ENCODE peak calls at places on chromosome 1, in seven cellular contexts. One of them, this sample, is unnamed. For H3K4me1, the result is how much of the 10 kb centered on the place peaks cover.

GRCh38 chr1:53094533-53094919 is 32.5 kb downstream of the PODN start:
- DNase-seq in CD4-positive, CD25-positive, alpha-beta regulatory T cell: no peak
- DNase-seq in neural progenitor cell: no peak
- DNase-seq in iPS DF 6.9: no peak
- DNase-seq in fibroblast of lung: no peak
- DNase-seq in astrocyte: no peak
- DNase-seq in cardiac muscle cell: no peak
- DNase-seq in this sample: no peak

GRCh38 chr1:57796609-57797008 is 372.7 kb upstream of the DAB1 start:
- DNase-seq in CD4-positive, CD25-positive, alpha-beta regulatory T cell: no peak
- DNase-seq in neural progenitor cell: no peak
- DNase-seq in iPS DF 6.9: no peak
- DNase-seq in fibroblast of lung: peak
- DNase-seq in astrocyte: peak
- DNase-seq in cardiac muscle cell: no peak
- DNase-seq in this sample: no peak

GRCh38 chr1:10428956-10429355 is 1.3 kb upstream of the CENPS start:
- DNase-seq in CD4-positive, CD25-positive, alpha-beta regulatory T cell: no peak
- DNase-seq in neural progenitor cell: no peak
- DNase-seq in iPS DF 6.9: no peak
- DNase-seq in fibroblast of lung: no peak
- DNase-seq in astrocyte: no peak
- DNase-seq in cardiac muscle cell: no peak
- DNase-seq in this sample: no peak

GRCh38 chr1:4467241-4467640 is 187.2 kb upstream of the AJAP1 start:
- DNase-seq in CD4-positive, CD25-positive, alpha-beta regulatory T cell: no peak
- DNase-seq in neural progenitor cell: no peak
- DNase-seq in iPS DF 6.9: no peak
- DNase-seq in fibroblast of lung: no peak
- DNase-seq in astrocyte: no peak
- DNase-seq in cardiac muscle cell: no peak
- DNase-seq in this sample: no peak

GRCh38 chr1:167463055-167463454 is 55.3 kb downstream of the CD247 start:
- DNase-seq in CD4-positive, CD25-positive, alpha-beta regulatory T cell: no peak
- DNase-seq in neural progenitor cell: peak
- DNase-seq in iPS DF 6.9: no peak
- DNase-seq in fibroblast of lung: no peak
- DNase-seq in astrocyte: no peak
- DNase-seq in cardiac muscle cell: no peak
- DNase-seq in this sample: no peak

GRCh38 chr1:58524353-58524945 is 22.1 kb downstream of the OMA1 start:
- DNase-seq in CD4-positive, CD25-positive, alpha-beta regulatory T cell: no peak
- DNase-seq in neural progenitor cell: no peak
- DNase-seq in iPS DF 6.9: no peak
- DNase-seq in fibroblast of lung: peak
- DNase-seq in astrocyte: no peak
- DNase-seq in cardiac muscle cell: no peak
- DNase-seq in this sample: no peak

GRCh38 chr1:246631426-246631825 is 65.2 kb downstream of the CNST start:
- DNase-seq in CD4-positive, CD25-positive, alpha-beta regulatory T cell: no peak
- DNase-seq in neural progenitor cell: no peak
- DNase-seq in iPS DF 6.9: no peak
- DNase-seq in fibroblast of lung: peak
- DNase-seq in astrocyte: peak
- DNase-seq in cardiac muscle cell: no peak
- DNase-seq in this sample: no peak

GRCh38 chr1:4003846-4004505 is 103.9 kb upstream of the C1orf174 start:
- DNase-seq in CD4-positive, CD25-positive, alpha-beta regulatory T cell: no peak
- DNase-seq in neural progenitor cell: no peak
- DNase-seq in iPS DF 6.9: no peak
- DNase-seq in fibroblast of lung: no peak
- DNase-seq in astrocyte: no peak
- DNase-seq in cardiac muscle cell: no peak
- DNase-seq in this sample: no peak

GRCh38 chr1:60637651-60638050 is 444.7 kb upstream of the NFIA start:
- DNase-seq in CD4-positive, CD25-positive, alpha-beta regulatory T cell: no peak
- DNase-seq in neural progenitor cell: no peak
- DNase-seq in iPS DF 6.9: no peak
- DNase-seq in fibroblast of lung: no peak
- DNase-seq in astrocyte: no peak
- DNase-seq in cardiac muscle cell: no peak
- DNase-seq in this sample: no peak

GRCh38 chr1:186950547-186950946 is 121.8 kb downstream of the PLA2G4A start:
- DNase-seq in CD4-positive, CD25-positive, alpha-beta regulatory T cell: no peak
- DNase-seq in neural progenitor cell: no peak
- DNase-seq in iPS DF 6.9: no peak
- DNase-seq in fibroblast of lung: no peak
- DNase-seq in astrocyte: peak
- DNase-seq in cardiac muscle cell: no peak
- DNase-seq in this sample: no peak

GRCh38 chr1:56509713-56510641 is 69.4 kb downstream of the PLPP3 start:
- DNase-seq in CD4-positive, CD25-positive, alpha-beta regulatory T cell: no peak
- DNase-seq in neural progenitor cell: peak
- DNase-seq in iPS DF 6.9: no peak
- DNase-seq in fibroblast of lung: no peak
- DNase-seq in astrocyte: no peak
- DNase-seq in cardiac muscle cell: peak
- DNase-seq in this sample: peak

GRCh38 chr1:6097824-6098223 is 52.1 kb downstream of the KCNAB2 start:
- DNase-seq in CD4-positive, CD25-positive, alpha-beta regulatory T cell: no peak
- DNase-seq in neural progenitor cell: no peak
- DNase-seq in iPS DF 6.9: no peak
- DNase-seq in fibroblast of lung: no peak
- DNase-seq in astrocyte: no peak
- DNase-seq in cardiac muscle cell: no peak
- DNase-seq in this sample: no peak

GRCh38 chr1:29084196-29084521 is 39.5 kb downstream of the TMEM200B start:
- DNase-seq in CD4-positive, CD25-positive, alpha-beta regulatory T cell: no peak
- DNase-seq in neural progenitor cell: no peak
- DNase-seq in iPS DF 6.9: no peak
- DNase-seq in fibroblast of lung: no peak
- DNase-seq in astrocyte: no peak
- DNase-seq in cardiac muscle cell: no peak
- DNase-seq in this sample: no peak

DNA sequence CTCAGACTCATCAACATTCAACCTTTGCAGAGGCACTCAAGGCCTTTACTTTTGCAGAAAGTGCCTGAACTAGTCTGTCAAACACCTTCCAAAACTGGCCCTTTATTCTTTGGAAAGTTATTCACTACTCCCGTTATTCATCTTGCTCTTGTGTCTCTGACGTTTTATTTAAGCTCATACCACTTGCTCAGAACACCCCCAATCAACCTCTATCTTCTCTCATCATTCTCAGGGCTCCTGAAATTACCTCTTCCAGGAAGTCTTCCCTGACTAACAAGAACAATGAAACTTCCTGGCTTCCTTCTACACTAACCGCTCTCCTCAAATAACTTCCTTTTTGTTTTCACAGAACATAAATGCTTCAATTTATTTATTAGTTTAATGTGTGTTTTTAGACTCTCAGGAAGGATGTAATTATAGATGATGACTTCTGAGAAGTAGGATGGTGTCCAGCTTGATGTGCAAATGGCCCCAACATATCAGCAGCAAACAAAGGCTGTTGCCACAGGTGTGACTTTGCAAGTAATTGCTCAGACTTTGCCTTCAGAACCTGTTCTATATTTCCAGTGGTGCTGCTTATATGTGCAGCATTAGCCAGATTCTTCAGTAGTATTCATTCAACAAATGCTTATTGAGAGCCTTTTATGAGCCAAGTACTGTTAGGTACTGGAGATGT is 22.8 kb upstream of the BATF3 start:
- DNase-seq in CD4-positive, CD25-positive, alpha-beta regulatory T cell: no peak
- DNase-seq in neural progenitor cell: no peak
- DNase-seq in iPS DF 6.9: no peak
- DNase-seq in fibroblast of lung: no peak
- DNase-seq in astrocyte: no peak
- DNase-seq in cardiac muscle cell: no peak
- DNase-seq in this sample: no peak
- H3K27ac ChIP-seq in CD4-positive, CD25-positive, alpha-beta regulatory T cell: no peak
- H3K27ac ChIP-seq in neural progenitor cell: no peak
- H3K27ac ChIP-seq in iPS DF 6.9: no peak
- H3K27ac ChIP-seq in fibroblast of lung: no peak
- H3K27ac ChIP-seq in astrocyte: no peak
- H3K27ac ChIP-seq in cardiac muscle cell: no peak
- H3K27ac ChIP-seq in this sample: no peak

DNA sequence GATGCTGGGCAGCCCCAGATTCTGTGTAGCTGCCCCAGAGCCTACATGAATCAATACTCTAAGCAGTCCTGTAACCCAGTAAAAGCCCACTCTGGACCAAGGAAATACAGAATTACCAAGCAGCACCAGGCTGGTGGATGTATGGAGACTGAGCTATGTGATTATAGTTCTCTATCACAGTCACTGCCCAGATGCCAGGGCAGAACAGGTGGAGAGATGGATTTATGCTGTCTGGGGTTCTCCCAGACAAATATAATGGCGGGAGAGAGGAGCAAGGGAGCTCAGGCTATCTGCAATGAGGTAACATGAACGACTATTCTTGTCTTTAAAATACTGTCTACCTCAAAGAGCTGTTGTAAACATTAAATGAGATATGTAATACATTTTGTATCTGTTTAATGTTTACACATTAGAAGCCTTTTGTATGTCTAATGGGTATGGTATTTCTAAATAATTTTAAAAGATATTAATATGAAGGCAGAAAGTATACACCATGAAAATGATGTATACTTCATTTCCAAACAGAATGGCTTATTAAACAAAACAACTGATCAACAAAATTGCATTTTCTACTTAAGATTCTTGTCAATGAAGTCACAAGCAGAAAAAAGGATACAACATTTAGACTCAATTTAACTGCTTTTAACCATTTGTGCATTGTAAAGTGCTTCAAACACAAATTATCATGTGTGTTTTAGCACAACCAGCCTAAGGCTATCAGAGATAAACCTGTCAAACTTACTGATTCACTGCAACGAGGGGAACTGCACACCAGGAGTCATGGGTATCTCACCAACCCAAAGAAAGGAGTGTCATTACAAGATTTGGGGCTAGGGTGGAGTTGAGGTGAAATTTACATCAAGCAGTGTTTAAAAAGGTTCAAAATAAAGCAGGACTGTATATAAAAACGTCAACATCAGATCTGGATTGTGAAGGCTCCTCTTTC is 3.0 kb downstream of the SDE2 start:
- DNase-seq in CD4-positive, CD25-positive, alpha-beta regulatory T cell: no peak
- DNase-seq in neural progenitor cell: no peak
- DNase-seq in iPS DF 6.9: no peak
- DNase-seq in fibroblast of lung: no peak
- DNase-seq in astrocyte: no peak
- DNase-seq in cardiac muscle cell: no peak
- DNase-seq in this sample: no peak
- H3K4me3 ChIP-seq in CD4-positive, CD25-positive, alpha-beta regulatory T cell: peak
- H3K4me3 ChIP-seq in neural progenitor cell: no peak
- H3K4me3 ChIP-seq in iPS DF 6.9: no peak
- H3K4me3 ChIP-seq in fibroblast of lung: no peak
- H3K4me3 ChIP-seq in astrocyte: peak
- H3K4me3 ChIP-seq in cardiac muscle cell: no peak
- H3K4me3 ChIP-seq in this sample: no peak

GRCh38 chr1:164718821-164719220 is 159.8 kb downstream of the PBX1 start:
- DNase-seq in CD4-positive, CD25-positive, alpha-beta regulatory T cell: no peak
- DNase-seq in neural progenitor cell: no peak
- DNase-seq in iPS DF 6.9: no peak
- DNase-seq in fibroblast of lung: peak
- DNase-seq in astrocyte: peak
- DNase-seq in cardiac muscle cell: no peak
- DNase-seq in this sample: no peak
- H3K4me1 ChIP-seq in CD4-positive, CD25-positive, alpha-beta regulatory T cell: under half
- H3K4me1 ChIP-seq in neural progenitor cell: under half
- H3K4me1 ChIP-seq in iPS DF 6.9: under half
- H3K4me1 ChIP-seq in fibroblast of lung: under half
- H3K4me1 ChIP-seq in astrocyte: under half
- H3K4me1 ChIP-seq in cardiac muscle cell: half or more
- H3K4me1 ChIP-seq in this sample: under half

DNA sequence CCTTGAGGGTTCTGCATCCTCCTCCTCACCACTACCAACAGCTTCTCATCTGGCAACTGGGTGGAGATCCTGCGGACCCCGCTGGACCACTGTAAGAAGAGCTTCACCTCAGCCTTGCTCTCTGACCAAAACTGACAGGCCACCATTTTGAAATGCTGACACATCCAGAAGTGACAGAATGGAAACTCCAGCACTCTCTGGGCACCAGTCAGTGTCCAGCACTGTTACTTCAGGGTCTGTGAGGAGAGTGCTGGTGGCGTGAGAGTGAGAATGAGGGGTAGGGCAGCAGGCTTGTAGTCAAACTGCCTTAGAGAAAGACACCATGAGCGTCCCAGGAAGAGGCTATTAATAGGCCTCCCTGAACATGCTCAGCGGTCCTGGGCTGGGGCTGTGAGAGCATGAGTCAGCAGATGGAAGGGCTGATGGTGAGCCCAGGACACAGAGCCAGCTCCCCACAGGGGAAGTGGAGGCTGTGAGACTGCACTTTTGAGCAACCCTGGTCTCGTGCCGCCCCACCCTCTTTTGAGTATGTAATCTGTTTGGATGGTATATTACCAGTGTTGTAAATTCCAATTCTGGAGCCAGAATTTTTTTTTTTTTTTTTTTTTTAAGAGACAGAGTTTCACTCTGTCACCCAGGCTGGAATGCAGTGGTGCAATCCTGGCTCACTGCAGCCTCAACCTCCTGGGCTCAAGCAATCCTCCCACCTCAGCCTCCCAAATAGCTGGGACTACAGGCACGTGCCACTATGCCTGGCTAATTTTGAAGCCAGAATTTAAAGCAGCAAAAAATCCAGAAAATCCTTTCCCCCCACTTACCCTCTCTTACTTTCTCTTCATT is 34.4 kb upstream of the SLC30A1 start:
- DNase-seq in CD4-positive, CD25-positive, alpha-beta regulatory T cell: no peak
- DNase-seq in neural progenitor cell: no peak
- DNase-seq in iPS DF 6.9: no peak
- DNase-seq in fibroblast of lung: peak
- DNase-seq in astrocyte: peak
- DNase-seq in cardiac muscle cell: peak
- DNase-seq in this sample: peak
- H3K27ac ChIP-seq in CD4-positive, CD25-positive, alpha-beta regulatory T cell: no peak
- H3K27ac ChIP-seq in neural progenitor cell: no peak
- H3K27ac ChIP-seq in iPS DF 6.9: no peak
- H3K27ac ChIP-seq in fibroblast of lung: peak
- H3K27ac ChIP-seq in astrocyte: peak
- H3K27ac ChIP-seq in cardiac muscle cell: peak
- H3K27ac ChIP-seq in this sample: peak

DNA sequence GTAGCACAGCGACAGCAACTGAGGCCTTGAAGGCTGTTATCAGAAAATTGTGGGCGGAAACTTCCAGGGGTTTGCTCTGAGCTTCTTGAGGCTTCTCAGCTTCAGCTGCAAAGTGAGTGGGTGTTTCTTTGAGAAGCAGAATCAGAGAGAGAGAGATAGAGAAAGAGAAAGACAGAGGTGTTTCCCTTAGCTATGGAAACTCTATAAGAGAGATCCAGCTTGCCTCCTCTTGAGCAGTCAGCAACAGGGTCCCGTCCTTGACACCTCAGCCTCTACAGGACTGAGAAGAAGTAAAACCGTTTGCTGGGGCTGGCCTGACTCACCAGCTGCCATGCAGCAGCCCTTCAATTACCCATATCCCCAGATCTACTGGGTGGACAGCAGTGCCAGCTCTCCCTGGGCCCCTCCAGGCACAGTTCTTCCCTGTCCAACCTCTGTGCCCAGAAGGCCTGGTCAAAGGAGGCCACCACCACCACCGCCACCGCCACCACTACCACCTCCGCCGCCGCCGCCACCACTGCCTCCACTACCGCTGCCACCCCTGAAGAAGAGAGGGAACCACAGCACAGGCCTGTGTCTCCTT is at the start of gene FASLG:
- DNase-seq in CD4-positive, CD25-positive, alpha-beta regulatory T cell: no peak
- DNase-seq in neural progenitor cell: no peak
- DNase-seq in iPS DF 6.9: no peak
- DNase-seq in fibroblast of lung: no peak
- DNase-seq in astrocyte: peak
- DNase-seq in cardiac muscle cell: no peak
- DNase-seq in this sample: peak
- H3K4me3 ChIP-seq in CD4-positive, CD25-positive, alpha-beta regulatory T cell: peak
- H3K4me3 ChIP-seq in neural progenitor cell: no peak
- H3K4me3 ChIP-seq in iPS DF 6.9: no peak
- H3K4me3 ChIP-seq in fibroblast of lung: no peak
- H3K4me3 ChIP-seq in astrocyte: no peak
- H3K4me3 ChIP-seq in cardiac muscle cell: no peak
- H3K4me3 ChIP-seq in this sample: peak

This sample was measured in small intestine.